ENCODE peak calls at places on chromosomes 12 and 14, in eight cellular contexts. D is brain microvascular endothelial cell, Q is astrocyte, P is endodermal cell, T is mammary epithelial cell, I is IMR-90, A is left ventricle myocardium inferior, M is AG04450. O is an unnamed sample.

GRCh38 chr12:64931321-64931720 is 106.9 kb downstream of the TBC1D30 start:
- DNase-seq in D (no peak), Q (no peak), P (no peak), T (no peak), I (no peak), A (no peak), M (no peak), O (no peak)

GRCh38 chr12:118773956-118774723 is 207.2 kb upstream of the SRRM4 start:
- DNase-seq in D (no peak), Q (no peak), P (peak; percentile 95), T (no peak), I (no peak), A (no peak), M (no peak), O (no peak)

GRCh38 chr12:81231574-81232368 is 153.9 kb downstream of the ACSS3 start:
- DNase-seq in D (no peak), Q (no peak), P (no peak), T (no peak), I (no peak), A (no peak), M (no peak), O (no peak)

GRCh38 chr12:64600164-64600561 is 10.1 kb upstream of the RASSF3 start:
- DNase-seq in D (no peak), Q (no peak), P (peak; percentile 40), T (no peak), I (no peak), A (no peak), M (no peak), O (no peak)

GRCh38 chr14:106883218-106883692 is 1356.9 kb downstream of the TMEM121 start:
- DNase-seq in D (no peak), Q (no peak), P (peak; percentile 48), T (no peak), I (no peak), A (no peak), M (no peak), O (no peak)

GRCh38 chr12:124440841-124441381 is 126.5 kb downstream of the NCOR2 start:
- DNase-seq in D (no peak), Q (no peak), P (no peak), T (no peak), I (no peak), A (no peak), M (no peak), O (no peak)

GRCh38 chr14:91996951-91997371 is 42.9 kb downstream of the TRIP11 start:
- DNase-seq in D (peak; percentile 25), Q (peak; percentile 86), P (no peak), T (peak; percentile 83), I (peak; percentile 72), A (no peak), M (peak; percentile 26), O (peak; percentile 87)

GRCh38 chr12:57738142-57738474 is 434 bp downstream of the AGAP2 start:
- DNase-seq in D (no peak), Q (no peak), P (no peak), T (no peak), I (no peak), A (no peak), M (no peak), O (no peak)

GRCh38 chr14:105486974-105487448 is 325 bp downstream of the CRIP1 start:
- DNase-seq in D (no peak), Q (no peak), P (peak; percentile 82), T (no peak), I (no peak), A (peak; percentile 88), M (no peak), O (no peak)

GRCh38 chr12:13041224-13041623 is 3.0 kb upstream of the FAM234B start:
- DNase-seq in D (no peak), Q (no peak), P (no peak), T (no peak), I (no peak), A (no peak), M (no peak), O (no peak)

GRCh38 chr14:85421166-85421877 is 108.6 kb upstream of the FLRT2 start:
- DNase-seq in D (peak; percentile 66), Q (peak; percentile 42), P (no peak), T (peak; percentile 90), I (peak; percentile 83), A (no peak), M (peak; percentile 33), O (peak; percentile 76)
- TF ChIP-seq CTCF in D (no peak), Q (no peak), P (no peak), T (no peak), I (no peak), A (no peak), M (no peak), O (no peak)

GRCh38 chr14:21383848-21384493 is at the start of gene SUPT16H:
- DNase-seq in D (peak; percentile 94), Q (peak; percentile 89), P (peak; percentile 98), T (peak; percentile 91), I (peak; percentile 95), A (peak; percentile 96), M (peak; percentile 91), O (peak; percentile 96)
- TF ChIP-seq CTCF in D (no peak), Q (no peak), P (no peak), T (no peak), I (no peak), A (peak; percentile 10), M (no peak), O (no peak)

GRCh38 chr12:54723653-54724256 is 75.6 kb upstream of the DCD start:
- DNase-seq in D (peak; percentile 9), Q (no peak), P (peak; percentile 76), T (no peak), I (peak; percentile 11), A (no peak), M (no peak), O (no peak)
- TF ChIP-seq CTCF in D (peak; percentile 74), Q (peak; percentile 59), P (peak; percentile 76), T (peak; percentile 65), I (peak; percentile 48), A (peak; percentile 61), M (peak; percentile 67), O (peak; percentile 80)

GRCh38 chr14:47332939-47333338 is 342.5 kb downstream of the MDGA2 start:
- DNase-seq in D (no peak), Q (no peak), P (no peak), T (no peak), I (no peak), A (no peak), M (no peak), O (no peak)
- TF ChIP-seq CTCF in D (no peak), Q (no peak), P (peak; percentile 65), T (no peak), I (no peak), A (no peak), M (no peak), O (peak; percentile 32)

GRCh38 chr14:32244404-32244803 is 41.3 kb upstream of the RNU6-8 start:
- DNase-seq in D (no peak), Q (no peak), P (no peak), T (no peak), I (no peak), A (no peak), M (no peak), O (no peak)
- TF ChIP-seq CTCF in D (peak; percentile 46), Q (no peak), P (peak; percentile 66), T (no peak), I (peak; percentile 29), A (peak; percentile 11), M (peak; percentile 14), O (peak; percentile 42)

GRCh38 chr12:131075611-131076010 is 121.9 kb downstream of the ADGRD1 start:
- DNase-seq in D (no peak), Q (no peak), P (peak; percentile 38), T (no peak), I (no peak), A (peak; percentile 10), M (no peak), O (no peak)
- TF ChIP-seq CTCF in D (no peak), Q (no peak), P (no peak), T (no peak), I (no peak), A (no peak), M (no peak), O (no peak)

GRCh38 chr14:86055512-86055911 is 525.6 kb downstream of the FLRT2 start:
- DNase-seq in D (no peak), Q (no peak), P (no peak), T (no peak), I (peak; percentile 13), A (no peak), M (no peak), O (no peak)
- TF ChIP-seq CTCF in D (peak; percentile 38), Q (no peak), P (peak; percentile 52), T (peak; percentile 29), I (peak; percentile 19), A (no peak), M (peak; percentile 30), O (peak; percentile 32)

DNA sequence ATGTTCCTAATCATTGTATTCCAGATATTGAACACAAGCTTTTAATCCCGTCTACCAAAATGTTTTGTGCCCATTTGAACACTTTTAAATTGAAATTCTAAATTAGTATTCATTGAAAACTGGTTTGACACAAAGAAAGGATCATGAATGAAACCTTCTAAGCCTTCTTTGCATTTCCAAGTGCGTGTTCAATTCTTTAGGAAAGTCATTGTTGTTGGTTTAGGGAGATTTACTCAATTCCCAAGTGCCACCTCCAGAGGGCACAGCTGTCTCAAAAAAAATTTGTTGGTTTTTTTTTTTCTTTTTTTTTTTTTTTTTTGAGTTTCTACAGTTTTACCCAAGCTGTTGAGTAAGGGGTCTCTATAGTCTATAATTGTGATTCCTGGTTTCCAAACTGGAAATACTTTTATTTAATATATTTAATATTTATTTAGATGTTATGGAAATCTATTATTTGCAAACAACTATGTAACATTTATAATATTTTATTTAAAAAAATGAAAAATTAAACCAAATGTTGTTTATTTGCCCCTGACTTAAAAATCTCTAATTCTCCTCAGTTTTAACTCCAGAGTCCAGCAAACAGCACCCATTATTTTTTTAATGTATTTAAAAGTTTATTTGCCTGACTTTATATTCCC is 79.9 kb downstream of the NEDD1 start:
- DNase-seq in D (no peak), Q (no peak), P (peak; percentile 72), T (no peak), I (peak; percentile 7), A (no peak), M (no peak), O (peak; percentile 7)
- TF ChIP-seq CTCF in D (peak; percentile 67), Q (peak; percentile 66), P (peak; percentile 86), T (peak; percentile 62), I (peak; percentile 59), A (peak; percentile 39), M (peak; percentile 53), O (peak; percentile 82)

DNA sequence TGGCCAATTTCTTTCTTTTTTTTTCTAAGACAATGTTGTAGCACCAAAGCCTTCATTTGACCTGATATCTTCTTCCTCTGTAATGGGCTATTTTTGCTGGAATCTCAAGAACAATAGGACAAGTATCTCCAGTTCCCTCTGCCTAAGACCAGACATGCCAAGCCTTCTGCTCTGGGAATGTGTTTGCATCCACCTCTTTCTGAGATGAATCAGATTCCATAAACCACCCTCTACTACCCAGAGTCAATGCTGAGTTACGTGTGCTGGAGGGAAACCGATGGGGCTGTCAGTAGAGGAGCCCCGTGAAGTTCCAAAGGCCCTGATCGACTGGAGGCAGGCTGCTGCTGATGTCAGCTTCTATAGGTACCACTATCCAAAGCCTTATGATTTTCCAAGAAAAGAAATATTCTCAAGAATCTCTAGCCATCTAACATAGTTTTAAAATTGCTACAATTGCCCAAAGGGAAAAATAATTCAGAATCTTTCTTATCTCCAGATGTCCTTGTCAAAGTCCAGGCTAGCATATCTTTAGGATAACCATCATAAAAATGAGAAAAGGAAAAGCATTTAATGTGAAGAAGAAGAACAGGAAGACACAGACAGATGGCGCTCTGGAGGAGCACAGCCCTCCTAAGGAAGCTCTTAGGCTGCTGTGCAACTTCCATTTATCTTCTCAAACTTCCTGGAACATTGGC is 101.9 kb downstream of the SLC8A3 start:
- DNase-seq in D (peak; percentile 49), Q (peak; percentile 12), P (peak; percentile 72), T (peak; percentile 13), I (peak; percentile 54), A (no peak), M (no peak), O (peak; percentile 7)
- TF ChIP-seq CTCF in D (peak; percentile 76), Q (peak; percentile 54), P (peak; percentile 85), T (peak; percentile 78), I (peak; percentile 61), A (peak; percentile 53), M (peak; percentile 74), O (peak; percentile 70)

GRCh38 chr14:24310666-24311604 is at the start of gene LTB4R:
- DNase-seq in D (peak; percentile 36), Q (peak; percentile 72), P (no peak), T (peak; percentile 70), I (peak; percentile 73), A (peak; percentile 79), M (no peak), O (peak; percentile 68)
- TF ChIP-seq CTCF in D (peak; percentile 10), Q (no peak), P (no peak), T (peak; percentile 32), I (peak; percentile 26), A (peak; percentile 67), M (peak; percentile 12), O (peak; percentile 72)